ENCODE peak calls at places on chromosomes 7 and 10, in ten cellular contexts. P is stimulated activated CD4-positive, alpha-beta T cell treated with anti-CD3 and anti-CD28 coated beads, Interleukin-1b, Interleukin-23, amount 100 ng/mL, for 1 hour; D is substantia nigra; W is epithelial cell of esophagus; F is HEK293T; B is NCI-H345; Z is globus pallidus; H is MV-4-11; K is mucosa of descending colon; R is MG63. L is an unnamed sample.
A peak's percentile ranks its signal among the peaks of the same experiment; 100 is the strongest.

GRCh38 chr10:47023237-47024045 is 112.2 kb downstream of the PTPN20 start:
- DNase-seq in P (no peak), D (no peak), W (no peak), F (no peak), B (no peak), Z (no peak), H (peak; percentile 63), K (no peak), R (no peak), L (no peak)

GRCh38 chr7:27714831-27715444 is 25.0 kb upstream of the TAX1BP1 start:
- DNase-seq in P (no peak), D (no peak), W (no peak), F (no peak), B (no peak), Z (peak; percentile 21), H (no peak), K (no peak), R (no peak), L (peak; percentile 40)

GRCh38 chr7:150388709-150389531 is 9.8 kb downstream of the ZNF775 start:
- DNase-seq in P (no peak), D (peak; percentile 87), W (peak; percentile 16), F (no peak), B (no peak), Z (peak; percentile 91), H (peak; percentile 99), K (peak; percentile 75), R (peak; percentile 62), L (peak; percentile 12)

GRCh38 chr7:27781188-27781587 is 41.2 kb downstream of the TAX1BP1 start:
- DNase-seq in P (no peak), D (no peak), W (no peak), F (no peak), B (no peak), Z (no peak), H (no peak), K (no peak), R (no peak), L (no peak)

GRCh38 chr7:44505595-44505994 is 15.1 kb upstream of the NUDCD3 start:
- DNase-seq in P (no peak), D (no peak), W (no peak), F (no peak), B (no peak), Z (no peak), H (no peak), K (no peak), R (no peak), L (no peak)

GRCh38 chr7:7972128-7972527 is 3.5 kb downstream of the GLCCI1 start:
- DNase-seq in P (no peak), D (no peak), W (no peak), F (no peak), B (no peak), Z (no peak), H (no peak), K (no peak), R (no peak), L (no peak)

GRCh38 chr7:13050703-13051102 is 363.3 kb downstream of the ARL4A start:
- DNase-seq in P (no peak), D (no peak), W (peak; percentile 54), F (no peak), B (no peak), Z (no peak), H (no peak), K (no peak), R (no peak), L (peak; percentile 91)

GRCh38 chr7:116443101-116443523 is 56.4 kb upstream of the CAV2 start:
- DNase-seq in P (no peak), D (no peak), W (peak; percentile 92), F (no peak), B (no peak), Z (no peak), H (no peak), K (no peak), R (no peak), L (peak; percentile 90)

GRCh38 chr7:97973206-97973658 is 16.8 kb downstream of the OCM2 start:
- DNase-seq in P (no peak), D (peak; percentile 18), W (no peak), F (peak; percentile 6), B (peak; percentile 87), Z (peak; percentile 46), H (no peak), K (no peak), R (no peak), L (peak; percentile 8)

GRCh38 chr10:49272251-49273081 is 26.5 kb upstream of the C10orf71 start:
- DNase-seq in P (no peak), D (no peak), W (no peak), F (no peak), B (no peak), Z (no peak), H (peak; percentile 40), K (peak; percentile 7), R (peak; percentile 79), L (peak; percentile 13)

GRCh38 chr7:80922254-80923049 is 3.6 kb upstream of the SEMA3C start:
- DNase-seq in P (no peak), D (no peak), W (peak; percentile 93), F (no peak), B (no peak), Z (no peak), H (no peak), K (peak; percentile 70), R (no peak), L (no peak)

GRCh38 chr10:61882621-61883375 is 18.7 kb upstream of the ARID5B start:
- DNase-seq in P (peak; percentile 43), D (no peak), W (peak; percentile 71), F (no peak), B (no peak), Z (no peak), H (no peak), K (no peak), R (peak; percentile 57), L (peak; percentile 35)

GRCh38 chr10:46284286-46285229 is 2.2 kb upstream of the ANTXRL start:
- DNase-seq in P (peak; percentile 52), D (peak; percentile 86), W (peak; percentile 74), F (peak; percentile 83), B (no peak), Z (peak; percentile 88), H (peak; percentile 62), K (peak; percentile 93), R (peak; percentile 86), L (peak; percentile 52)